ENCODE peak calls at places on chromosomes 3 and 15, in nine cellular contexts. V, A, B, N, R, I, S, Z and T are unnamed samples. For H3K4me1, the result is how much of the 10 kb centered on the place peaks cover.

GRCh38 chr3:70832035-70832795 is 519.8 kb upstream of the MDFIC2 start:
- DNase-seq in V (no peak), A (peak), B (no peak), N (no peak), R (no peak), I (no peak), S (no peak), Z (no peak), T (no peak)

GRCh38 chr3:44883213-44883955 is 9.0 kb downstream of the TGM4 start:
- DNase-seq in V (no peak), A (no peak), B (no peak), N (no peak), R (no peak), I (no peak), S (no peak), Z (no peak), T (no peak)

GRCh38 chr3:51955893-51956770 is 951 bp downstream of the GPR62 start:
- DNase-seq in V (peak), A (peak), B (peak), N (no peak), R (no peak), I (no peak), S (peak), Z (peak), T (no peak)

GRCh38 chr3:188683032-188683491 is 488.7 kb upstream of the TPRG1 start:
- DNase-seq in V (no peak), A (peak), B (no peak), N (no peak), R (no peak), I (no peak), S (no peak), Z (no peak), T (no peak)

GRCh38 chr3:53216723-53217122 is 39.1 kb downstream of the TKT start:
- DNase-seq in V (no peak), A (no peak), B (no peak), N (no peak), R (no peak), I (no peak), S (no peak), Z (no peak), T (no peak)

GRCh38 chr3:43055806-43056770 is 49.8 kb downstream of the POMGNT2 start:
- DNase-seq in V (no peak), A (no peak), B (no peak), N (peak), R (no peak), I (no peak), S (no peak), Z (no peak), T (no peak)

GRCh38 chr15:67992834-67993233 is 61.3 kb upstream of the PIAS1 start:
- DNase-seq in V (peak), A (no peak), B (no peak), N (peak), R (no peak), I (no peak), S (peak), Z (no peak), T (no peak)

GRCh38 chr3:107927361-107928083 is 163.3 kb downstream of the CD47 start:
- DNase-seq in V (peak), A (peak), B (peak), N (no peak), R (peak), I (peak), S (peak), Z (peak), T (peak)

GRCh38 chr3:15148614-15149013 is 49.7 kb upstream of the RBSN start:
- DNase-seq in V (no peak), A (no peak), B (peak), N (no peak), R (no peak), I (peak), S (no peak), Z (no peak), T (no peak)

GRCh38 chr3:156685198-156685597 is 10.8 kb downstream of the TIPARP start:
- DNase-seq in V (no peak), A (no peak), B (no peak), N (no peak), R (no peak), I (no peak), S (no peak), Z (no peak), T (no peak)

GRCh38 chr15:65082303-65082958 is 5.9 kb downstream of the KBTBD13 start:
- DNase-seq in V (peak), A (peak), B (no peak), N (no peak), R (no peak), I (no peak), S (no peak), Z (peak), T (no peak)

GRCh38 chr3:138786788-138787276 is 47.9 kb downstream of the PIK3CB start:
- DNase-seq in V (no peak), A (no peak), B (no peak), N (no peak), R (no peak), I (no peak), S (no peak), Z (no peak), T (no peak)

GRCh38 chr3:136690611-136691010 is 61.6 kb downstream of the STAG1 start:
- DNase-seq in V (no peak), A (no peak), B (no peak), N (no peak), R (no peak), I (no peak), S (no peak), Z (no peak), T (no peak)

GRCh38 chr3:53083949-53084309 is 38.1 kb upstream of the SFMBT1 start:
- DNase-seq in V (no peak), A (no peak), B (no peak), N (no peak), R (no peak), I (no peak), S (no peak), Z (no peak), T (no peak)

GRCh38 chr3:124823648-124824047 is 63.5 kb downstream of the ITGB5 start:
- DNase-seq in V (no peak), A (no peak), B (no peak), N (no peak), R (no peak), I (no peak), S (no peak), Z (no peak), T (no peak)

GRCh38 chr15:52559022-52559421 is 9.8 kb downstream of the ARPP19 start:
- DNase-seq in V (no peak), A (no peak), B (no peak), N (no peak), R (no peak), I (no peak), S (no peak), Z (no peak), T (no peak)

GRCh38 chr15:36278219-36278618 is 301.2 kb upstream of the CDIN1 start:
- DNase-seq in V (no peak), A (no peak), B (no peak), N (no peak), R (no peak), I (no peak), S (no peak), Z (no peak), T (no peak)

GRCh38 chr3:152193673-152194267 is 75.0 kb upstream of the MBNL1 start:
- DNase-seq in V (no peak), A (no peak), B (no peak), N (no peak), R (no peak), I (no peak), S (no peak), Z (no peak), T (no peak)

DNA sequence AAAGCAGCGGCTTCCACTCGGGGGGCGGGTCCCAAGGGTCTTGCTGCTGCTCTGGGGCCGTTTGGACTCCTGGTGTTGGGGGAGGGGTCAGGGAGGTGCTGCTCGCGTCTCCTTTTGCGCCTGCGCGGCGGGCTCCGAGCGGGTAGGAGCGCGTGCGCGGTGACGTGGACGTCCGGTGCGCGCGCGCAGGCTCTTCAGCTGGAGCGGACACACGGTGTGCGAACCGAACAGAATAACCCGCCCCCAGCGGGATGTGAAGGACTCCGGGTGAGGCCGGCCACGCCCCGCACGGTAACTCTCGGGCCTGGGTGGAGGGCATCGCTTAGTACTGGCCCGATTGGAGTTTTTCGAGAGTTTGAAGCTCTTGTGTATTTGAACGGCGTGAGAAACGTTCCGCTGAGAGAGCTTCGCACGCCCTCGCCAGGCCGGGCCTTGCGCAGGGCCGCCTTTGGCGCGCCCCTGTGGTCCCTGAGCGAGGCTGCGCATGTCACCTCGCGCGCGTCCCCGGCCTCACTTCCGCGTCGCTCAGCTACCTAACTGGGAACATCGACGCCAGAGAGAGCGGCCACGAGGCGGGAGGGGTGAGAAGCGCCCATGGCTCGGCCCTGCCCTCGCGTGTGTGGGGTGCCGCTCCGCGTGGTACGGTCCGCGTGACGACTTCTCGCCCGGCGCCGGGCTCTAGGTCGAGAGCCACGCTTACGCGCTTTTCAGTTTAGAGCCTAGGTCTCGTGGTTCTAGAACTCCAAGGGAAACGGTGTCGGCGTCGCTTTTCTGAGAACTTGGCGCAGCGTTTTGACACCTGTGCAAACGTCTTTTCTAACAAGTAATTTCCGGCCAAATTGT is at the start of gene MGA:
- DNase-seq in V (peak), A (peak), B (peak), N (no peak), R (peak), I (peak), S (peak), Z (peak), T (peak)
- TF ChIP-seq POLR2A in V (peak), A (peak), B (peak), N (no peak), R (no peak), I (peak), S (no peak), Z (peak), T (no peak)

GRCh38 chr3:177484206-177484605 is 286.9 kb upstream of the TBL1XR1 start:
- DNase-seq in V (no peak), A (no peak), B (no peak), N (no peak), R (no peak), I (no peak), S (no peak), Z (no peak), T (no peak)

GRCh38 chr3:177484926-177485325 is 287.6 kb upstream of the TBL1XR1 start:
- DNase-seq in V (no peak), A (no peak), B (no peak), N (no peak), R (no peak), I (no peak), S (no peak), Z (no peak), T (no peak)

GRCh38 chr3:177482048-177482741 is 284.9 kb upstream of the TBL1XR1 start:
- DNase-seq in V (no peak), A (no peak), B (no peak), N (no peak), R (no peak), I (no peak), S (no peak), Z (no peak), T (no peak)

GRCh38 chr3:177481329-177481728 is 284.0 kb upstream of the TBL1XR1 start:
- DNase-seq in V (no peak), A (no peak), B (no peak), N (no peak), R (no peak), I (no peak), S (no peak), Z (no peak), T (no peak)

GRCh38 chr3:177483182-177483967 is 286.1 kb upstream of the TBL1XR1 start:
- DNase-seq in V (peak), A (no peak), B (no peak), N (no peak), R (no peak), I (peak), S (no peak), Z (no peak), T (no peak)
- H3K4me1 ChIP-seq in V (under half), A (under half), B (under half), N (under half), R (under half), I (under half), S (half or more), Z (under half), T (under half)

GRCh38 chr3:178536271-178537079 is at the start of gene KCNMB2:
- DNase-seq in V (no peak), A (no peak), B (no peak), N (no peak), R (no peak), I (no peak), S (no peak), Z (no peak), T (no peak)

GRCh38 chr3:178540184-178540583 is 3.9 kb downstream of the KCNMB2 start:
- DNase-seq in V (no peak), A (no peak), B (no peak), N (no peak), R (no peak), I (no peak), S (no peak), Z (no peak), T (no peak)

GRCh38 chr3:178538065-178538464 is 1.8 kb downstream of the KCNMB2 start:
- DNase-seq in V (no peak), A (no peak), B (no peak), N (no peak), R (no peak), I (no peak), S (no peak), Z (no peak), T (no peak)

GRCh38 chr3:178532414-178532813 is 3.8 kb upstream of the KCNMB2 start:
- DNase-seq in V (no peak), A (no peak), B (no peak), N (no peak), R (no peak), I (no peak), S (no peak), Z (no peak), T (no peak)

DNA sequence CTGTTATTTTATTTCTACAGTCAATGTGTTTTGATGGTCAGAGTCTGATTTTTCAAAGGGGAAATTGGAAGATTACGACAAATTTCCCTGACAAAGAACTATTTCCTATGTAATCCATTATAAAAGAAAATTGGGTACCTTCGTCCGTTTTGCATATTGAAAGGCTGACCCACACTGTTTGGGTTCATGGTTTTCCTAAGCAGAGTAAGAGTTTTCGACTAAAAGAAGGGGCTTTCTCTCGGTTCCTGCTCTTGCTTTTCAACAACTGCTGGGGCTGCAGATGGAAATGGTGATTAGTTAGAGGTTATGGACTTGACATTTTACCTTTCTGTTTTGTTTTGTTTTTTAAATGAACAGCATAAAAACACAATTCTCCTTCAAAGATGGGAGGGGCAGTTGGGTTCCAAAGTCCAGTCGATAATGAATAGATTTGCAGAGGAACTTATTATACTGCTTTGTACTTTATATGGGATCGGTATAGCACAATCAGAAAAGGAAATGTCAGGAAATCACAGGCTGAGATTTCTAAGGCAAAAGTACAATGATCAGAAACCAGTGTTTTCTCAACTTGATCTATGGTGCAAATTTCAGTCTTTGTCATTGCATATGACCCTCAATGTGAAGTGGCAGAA is 1.0 kb downstream of the KCNMB2 start:
- DNase-seq in V (no peak), A (no peak), B (no peak), N (no peak), R (no peak), I (no peak), S (no peak), Z (no peak), T (no peak)
- H3K4me3 ChIP-seq in V (peak), A (peak), B (peak), N (peak), R (peak), I (no peak), S (peak), Z (peak), T (no peak)

DNA sequence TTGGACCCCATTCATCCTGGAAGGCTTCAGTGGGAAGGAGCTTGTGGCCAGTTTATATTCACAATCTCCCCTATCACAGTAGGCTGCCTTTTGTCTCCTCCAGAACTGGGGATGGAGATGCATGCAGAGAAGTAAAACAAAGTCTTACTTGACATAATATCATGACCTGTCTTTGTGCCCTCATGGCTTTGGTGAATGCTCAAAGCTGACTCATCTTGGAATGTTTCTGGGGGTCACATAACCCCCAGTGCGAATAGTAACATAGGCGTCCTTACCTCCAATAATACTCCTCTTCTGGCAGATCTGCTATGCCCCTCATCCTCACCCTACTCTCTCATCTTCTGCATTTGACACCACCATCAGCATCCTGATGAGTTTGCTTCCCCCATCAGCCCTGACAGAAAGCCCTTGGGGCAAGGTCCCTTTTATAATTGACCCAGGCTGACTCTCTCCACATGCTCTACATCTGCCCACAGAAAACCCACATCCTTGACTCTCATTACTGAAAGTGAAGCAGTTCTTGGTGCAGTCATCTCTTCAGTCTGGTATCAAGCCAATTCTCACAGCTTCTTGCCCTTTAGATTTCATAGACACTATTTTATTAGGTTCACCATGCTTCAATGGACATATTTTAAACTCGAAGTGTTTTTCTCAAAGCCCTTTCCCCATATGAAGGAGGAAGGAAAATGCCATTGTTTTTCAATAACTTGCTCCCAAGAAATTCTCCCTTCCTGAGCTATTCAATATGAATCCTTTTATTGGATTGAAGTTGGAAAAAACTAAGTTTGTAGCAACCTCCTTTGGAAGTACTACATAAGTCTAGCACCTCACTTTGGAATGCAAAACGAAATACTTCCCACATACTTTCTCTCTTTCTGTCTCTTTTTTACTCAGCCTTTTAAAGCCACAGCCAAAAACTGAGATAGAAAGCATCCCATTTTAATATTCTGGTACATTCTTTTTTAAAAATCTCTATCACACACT is 36.6 kb downstream of the OSTN start:
- DNase-seq in V (no peak), A (no peak), B (no peak), N (no peak), R (no peak), I (no peak), S (no peak), Z (no peak), T (no peak)
- TF ChIP-seq POLR2A in V (no peak), A (no peak), B (no peak), N (no peak), R (no peak), I (no peak), S (no peak), Z (no peak), T (no peak)

GRCh38 chr3:12752111-12752510 is 6.9 kb downstream of the TMEM40 start:
- DNase-seq in V (no peak), A (no peak), B (no peak), N (no peak), R (no peak), I (no peak), S (no peak), Z (no peak), T (no peak)
- H3K4me1 ChIP-seq in V (under half), A (under half), B (under half), N (under half), R (under half), I (under half), S (under half), Z (under half), T (under half)

GRCh38 chr15:62063851-62064635 is 2.7 kb upstream of the C2CD4A start:
- DNase-seq in V (no peak), A (no peak), B (no peak), N (no peak), R (no peak), I (no peak), S (no peak), Z (no peak), T (no peak)
- H3K4me3 ChIP-seq in V (no peak), A (no peak), B (no peak), N (no peak), R (no peak), I (no peak), S (no peak), Z (no peak), T (no peak)

DNA sequence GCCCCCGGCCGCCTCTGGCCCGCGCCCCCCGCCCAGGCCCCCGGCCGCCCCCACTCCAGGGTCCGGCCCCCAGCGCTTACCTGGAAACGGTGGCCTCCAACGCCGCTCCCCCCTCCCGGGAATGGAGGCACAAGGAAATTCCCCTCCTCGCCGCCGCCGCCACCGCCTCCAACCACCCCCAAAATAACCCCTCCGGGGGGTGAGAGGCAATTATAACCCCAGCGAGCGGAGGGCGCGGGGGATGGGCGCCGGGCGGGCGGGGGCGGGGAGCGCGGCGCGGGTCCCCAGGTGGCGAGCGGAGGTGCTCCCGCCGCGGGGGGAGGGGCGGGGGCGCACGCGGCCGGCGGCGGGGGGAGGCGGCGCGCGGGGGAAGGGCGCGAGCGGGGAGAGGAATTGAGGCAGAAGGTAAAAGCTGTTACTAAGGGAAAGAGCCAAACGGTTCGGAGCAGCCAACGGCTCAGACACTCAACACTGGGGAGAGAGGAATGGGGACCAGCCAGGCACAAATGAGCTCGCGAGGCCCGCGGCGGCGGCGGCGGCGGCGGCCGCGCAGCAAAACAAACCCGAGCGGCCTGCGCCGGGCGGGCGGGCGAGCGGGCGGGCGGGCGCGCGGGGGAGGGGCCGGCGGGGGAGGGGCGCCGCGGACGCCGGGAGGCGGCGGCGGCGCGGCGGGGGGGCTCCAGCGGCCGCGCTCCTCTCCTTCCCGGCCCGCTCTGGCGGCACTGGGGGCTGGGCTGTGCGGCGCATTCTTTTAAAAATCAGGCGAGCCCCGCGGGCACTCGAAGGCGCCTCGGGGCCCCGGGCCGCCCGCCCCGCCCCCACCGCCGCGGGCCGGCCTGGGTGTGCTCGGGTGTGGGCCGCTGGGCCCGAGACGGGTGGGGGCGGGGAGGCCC is at the start of gene TBL1XR1:
- DNase-seq in V (peak), A (peak), B (peak), N (no peak), R (peak), I (peak), S (peak), Z (peak), T (peak)
- TF ChIP-seq POLR2A in V (no peak), A (no peak), B (no peak), N (no peak), R (no peak), I (no peak), S (no peak), Z (no peak), T (no peak)

GRCh38 chr3:48465531-48466378 is 19.2 kb downstream of the ATRIP start:
- DNase-seq in V (peak), A (peak), B (peak), N (no peak), R (peak), I (peak), S (peak), Z (peak), T (peak)
- H3K4me1 ChIP-seq in V (under half), A (half or more), B (under half), N (half or more), R (under half), I (under half), S (half or more), Z (under half), T (under half)